ENCODE peak calls at places on chromosome 2, in nine cellular contexts. R is GM12865, L is ascending aorta, W is tibial nerve, B is neural progenitor cell, D is left lung, G is HCT116, S is colonic mucosa, U is GM12878. C is an unnamed sample.
A peak's percentile ranks its signal among the peaks of the same experiment; 100 is the strongest.

GRCh38 chr2:168439536-168439935 is 16.5 kb upstream of the CERS6 start:
- DNase-seq in R (no peak), L (no peak), W (no peak), B (no peak), D (no peak), G (no peak), S (no peak), U (no peak), C (peak; percentile 14)

GRCh38 chr2:158778243-158778642 is 16.9 kb upstream of the DAPL1 start:
- DNase-seq in R (no peak), L (no peak), W (no peak), B (no peak), D (no peak), G (no peak), S (no peak), U (no peak), C (no peak)

GRCh38 chr2:43985359-43985758 is 10.4 kb downstream of the LRPPRC start:
- DNase-seq in R (no peak), L (no peak), W (no peak), B (no peak), D (no peak), G (peak; percentile 13), S (no peak), U (no peak), C (no peak)

GRCh38 chr2:169965495-169965894 is 138.2 kb downstream of the UBR3 start:
- DNase-seq in R (no peak), L (no peak), W (no peak), B (no peak), D (no peak), G (no peak), S (no peak), U (no peak), C (no peak)

GRCh38 chr2:56522605-56523089 is 338.9 kb downstream of the CCDC85A start:
- DNase-seq in R (no peak), L (no peak), W (no peak), B (no peak), D (no peak), G (no peak), S (no peak), U (no peak), C (peak; percentile 42)

GRCh38 chr2:200408428-200409311 is 101.2 kb downstream of the KCTD18 start:
- DNase-seq in R (no peak), L (no peak), W (no peak), B (no peak), D (no peak), G (peak; percentile 79), S (peak; percentile 33), U (no peak), C (peak; percentile 87)

GRCh38 chr2:117199511-117199910 is 615.0 kb upstream of the DDX18 start:
- DNase-seq in R (no peak), L (no peak), W (no peak), B (no peak), D (no peak), G (no peak), S (no peak), U (no peak), C (no peak)

GRCh38 chr2:203688798-203689197 is 17.6 kb upstream of the CD28 start:
- DNase-seq in R (peak; percentile 80), L (peak; percentile 82), W (peak; percentile 49), B (peak; percentile 6), D (no peak), G (no peak), S (no peak), U (peak; percentile 68), C (peak; percentile 50)

GRCh38 chr2:27270680-27271079 is 4.6 kb upstream of the DNAJC5G start:
- DNase-seq in R (no peak), L (no peak), W (no peak), B (no peak), D (no peak), G (no peak), S (no peak), U (no peak), C (no peak)

GRCh38 chr2:27275211-27276150 is at the start of gene DNAJC5G:
- DNase-seq in R (no peak), L (no peak), W (no peak), B (no peak), D (no peak), G (no peak), S (no peak), U (no peak), C (no peak)

GRCh38 chr2:27273123-27273522 is 2.1 kb upstream of the DNAJC5G start:
- DNase-seq in R (no peak), L (no peak), W (no peak), B (no peak), D (no peak), G (no peak), S (no peak), U (no peak), C (no peak)

DNA sequence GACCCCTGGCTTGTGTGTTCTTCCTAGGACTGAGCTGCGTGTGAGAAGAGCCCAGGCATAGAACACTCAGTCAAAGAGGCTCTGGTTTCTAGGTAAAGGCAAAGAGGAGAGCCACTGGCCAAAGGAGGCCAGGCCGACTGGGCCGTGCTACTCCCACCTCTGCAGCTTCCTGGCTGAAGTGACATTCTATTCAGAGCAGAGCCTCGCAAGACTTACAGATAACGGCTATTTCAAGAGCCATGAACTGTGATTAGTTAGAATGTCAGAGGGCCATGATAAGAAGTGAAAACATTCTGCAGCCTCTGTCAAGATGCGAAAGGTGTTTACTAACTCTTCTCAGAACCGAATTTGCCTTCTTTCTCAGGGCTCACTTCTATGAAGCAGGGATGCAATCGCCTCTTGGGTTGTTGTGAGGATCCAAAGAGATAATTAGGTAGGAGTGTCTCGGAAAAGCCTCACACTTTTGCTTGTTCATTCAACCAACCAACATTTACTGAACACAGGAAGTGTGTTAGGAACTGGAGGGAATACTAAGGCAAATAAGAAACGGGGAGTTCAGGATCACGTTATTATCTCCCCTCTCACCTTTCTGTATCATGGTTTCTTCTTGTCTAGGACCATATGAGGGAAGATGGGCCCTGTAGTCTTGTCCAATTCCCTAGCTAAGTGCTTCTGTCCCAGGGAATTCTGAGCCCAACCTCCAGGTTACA is 3.4 kb upstream of the DNAJC5G start:
- DNase-seq in R (no peak), L (no peak), W (no peak), B (no peak), D (no peak), G (no peak), S (no peak), U (no peak), C (no peak)
- H3K4me3 ChIP-seq in R (no peak overlapping the region), L (no peak overlapping the region), W (no peak overlapping the region), B (no peak overlapping the region), D (no peak overlapping the region), G (no peak overlapping the region), S (no peak overlapping the region), U (no peak overlapping the region), C (no peak overlapping the region)

GRCh38 chr2:55232863-55233657 is 572 bp downstream of the RPS27A start:
- DNase-seq in R (peak; percentile 64), L (no peak), W (no peak), B (peak; percentile 34), D (peak; percentile 83), G (no peak), S (peak; percentile 41), U (no peak), C (peak; percentile 26)

GRCh38 chr2:55232084-55232862 is at the start of the genes CLHC1 and RPS27A:
- DNase-seq in R (peak; percentile 94), L (peak; percentile 92), W (peak; percentile 83), B (peak; percentile 95), D (peak; percentile 95), G (peak; percentile 98), S (peak; percentile 96), U (peak; percentile 85), C (peak; percentile 96)

GRCh38 chr2:55230551-55230950 is 1.5 kb downstream of the CLHC1 start:
- DNase-seq in R (no peak), L (no peak), W (no peak), B (no peak), D (no peak), G (no peak), S (no peak), U (no peak), C (no peak)

GRCh38 chr2:55233658-55233940 is 1.1 kb downstream of the RPS27A start:
- DNase-seq in R (no peak), L (no peak), W (no peak), B (no peak), D (no peak), G (no peak), S (no peak), U (no peak), C (no peak)

GRCh38 chr2:55231546-55232083 is 478 bp downstream of the CLHC1 start:
- DNase-seq in R (peak; percentile 27), L (no peak), W (no peak), B (no peak), D (no peak), G (no peak), S (no peak), U (no peak), C (peak; percentile 20)
- TF ChIP-seq CTCF in R (no peak), L (no peak), W (no peak), B (no peak), D (no peak), G (no peak), S (no peak), U (no peak), C (no peak)

GRCh38 chr2:64960819-64961218 is 28.4 kb upstream of the SLC1A4 start:
- DNase-seq in R (no peak), L (no peak), W (no peak), B (no peak), D (no peak), G (no peak), S (no peak), U (no peak), C (no peak)
- H3K4me3 ChIP-seq in R (no peak overlapping the region), L (no peak overlapping the region), W (no peak overlapping the region), B (no peak overlapping the region), D (no peak overlapping the region), G (no peak overlapping the region), S (no peak overlapping the region), U (no peak overlapping the region), C (no peak overlapping the region)

GRCh38 chr2:219520079-219520478 is 5.8 kb downstream of the ASIC4 start:
- DNase-seq in R (no peak), L (no peak), W (no peak), B (no peak), D (peak; percentile 48), G (no peak), S (no peak), U (no peak), C (no peak)

GRCh38 chr2:219519526-219519916 is 5.2 kb downstream of the ASIC4 start:
- DNase-seq in R (no peak), L (no peak), W (no peak), B (no peak), D (no peak), G (no peak), S (no peak), U (no peak), C (no peak)

GRCh38 chr2:219523031-219523671 is 8.9 kb downstream of the ASIC4 start:
- DNase-seq in R (no peak), L (no peak), W (no peak), B (peak; percentile 57), D (peak; percentile 48), G (no peak), S (no peak), U (no peak), C (no peak)

GRCh38 chr2:219522111-219523030 is 8.1 kb downstream of the ASIC4 start:
- DNase-seq in R (no peak), L (no peak), W (no peak), B (peak; percentile 83), D (peak; percentile 77), G (peak; percentile 79), S (no peak), U (no peak), C (peak; percentile 56)

DNA sequence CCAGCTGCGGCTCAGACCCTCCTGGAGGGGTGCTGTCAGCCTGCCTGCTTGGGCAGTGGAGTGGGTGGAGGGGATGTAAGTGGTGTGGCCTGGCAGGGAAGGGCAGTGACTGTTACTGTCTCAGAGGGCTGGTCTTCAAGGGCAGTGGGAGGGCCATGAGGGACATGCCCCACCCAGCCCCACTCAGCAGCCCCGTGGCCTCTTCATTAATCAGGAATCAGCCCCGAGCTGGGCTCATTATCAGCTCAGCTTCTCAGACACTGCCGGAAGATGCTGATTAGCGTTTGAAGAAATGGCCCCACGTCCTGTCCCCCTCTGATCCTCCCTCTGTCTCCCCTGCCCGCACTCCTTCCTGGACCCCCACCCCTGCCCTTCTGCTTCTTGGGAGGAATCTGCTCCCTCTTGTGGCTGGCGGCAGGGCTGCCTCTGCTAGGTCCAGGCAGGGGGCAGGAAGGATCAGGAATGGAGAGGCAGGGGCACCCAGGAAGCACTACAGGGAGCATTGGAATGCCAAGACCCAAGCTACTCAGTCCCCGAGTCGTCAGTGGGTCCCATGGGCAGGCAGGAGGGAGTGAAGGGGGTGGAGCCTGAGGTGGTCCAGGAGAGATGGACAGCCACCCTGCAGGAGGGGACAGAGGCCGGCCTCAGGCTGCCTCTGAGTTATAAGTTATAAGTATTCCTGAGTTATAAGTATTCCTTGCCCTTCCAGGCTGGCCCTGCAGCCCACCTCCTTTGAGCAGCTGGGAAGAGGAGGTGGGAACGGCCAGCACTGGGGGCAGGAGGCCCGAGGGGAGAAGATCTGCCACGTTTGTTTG is 7.0 kb downstream of the ASIC4 start:
- DNase-seq in R (no peak), L (no peak), W (no peak), B (peak; percentile 80), D (peak; percentile 47), G (no peak), S (no peak), U (no peak), C (peak; percentile 36)
- TF ChIP-seq CTCF in R (peak; percentile 8), L (peak; percentile 70), W (peak; percentile 28), B (peak; percentile 80), D (peak; percentile 18), G (peak; percentile 85), S (peak; percentile 27), U (peak; percentile 29), C (peak; percentile 92)